ENCODE peak calls at places on chromosomes 2 and 18, in ten cellular contexts. G is neural progenitor cell; X is testis; K is bronchial epithelial cell; D is AG04450; R is left ventricle myocardium inferior; M is CD8-positive, alpha-beta T cell; Q is fibroblast of the aortic adventitia; L is AG10803; T is Panc1. B is an unnamed sample.

GRCh38 chr2:207143474-207144190 is 22.1 kb downstream of the KLF7 start:
- DNase-seq in G (peak; percentile 47), X (peak; percentile 79), K (no peak), D (no peak), R (peak; percentile 83), M (peak; percentile 66), Q (peak; percentile 91), L (peak; percentile 91), T (no peak), B (peak; percentile 86)

GRCh38 chr18:9333441-9334350 is 877 bp upstream of the TWSG1 start:
- DNase-seq in G (peak; percentile 85), X (peak; percentile 42), K (peak; percentile 57), D (no peak), R (no peak), M (peak; percentile 58), Q (no peak), L (no peak), T (no peak), B (no peak)

GRCh38 chr2:197165020-197165419 is 145.6 kb downstream of the ANKRD44 start:
- DNase-seq in G (no peak), X (no peak), K (no peak), D (no peak), R (no peak), M (no peak), Q (no peak), L (no peak), T (no peak), B (no peak)

GRCh38 chr2:36473230-36473629 is 117.7 kb downstream of the CRIM1 start:
- DNase-seq in G (no peak), X (no peak), K (peak; percentile 37), D (no peak), R (no peak), M (no peak), Q (no peak), L (peak; percentile 65), T (no peak), B (peak; percentile 79)

GRCh38 chr2:199488772-199489400 is 31.1 kb upstream of the SATB2 start:
- DNase-seq in G (peak; percentile 75), X (peak; percentile 72), K (peak; percentile 42), D (peak; percentile 26), R (no peak), M (peak; percentile 31), Q (peak; percentile 74), L (peak; percentile 53), T (no peak), B (peak; percentile 66)

GRCh38 chr2:19786408-19787058 is 115.2 kb downstream of the TTC32 start:
- DNase-seq in G (no peak), X (no peak), K (peak; percentile 80), D (no peak), R (no peak), M (no peak), Q (peak; percentile 79), L (peak; percentile 71), T (no peak), B (peak; percentile 87)

GRCh38 chr18:74190086-74190485 is 41.8 kb downstream of the TIMM21 start:
- DNase-seq in G (no peak), X (no peak), K (no peak), D (peak; percentile 60), R (no peak), M (no peak), Q (peak; percentile 36), L (peak; percentile 46), T (no peak), B (no peak)

GRCh38 chr2:8405334-8405733 is 276.5 kb upstream of the ID2 start:
- DNase-seq in G (no peak), X (no peak), K (no peak), D (no peak), R (no peak), M (no peak), Q (no peak), L (no peak), T (no peak), B (no peak)

GRCh38 chr18:57438669-57439616 is 3.8 kb downstream of the ONECUT2 start:
- DNase-seq in G (peak; percentile 46), X (no peak), K (no peak), D (no peak), R (no peak), M (no peak), Q (no peak), L (no peak), T (no peak), B (no peak)

GRCh38 chr18:57437433-57437781 is 2.2 kb downstream of the ONECUT2 start:
- DNase-seq in G (peak; percentile 37), X (no peak), K (no peak), D (no peak), R (no peak), M (no peak), Q (no peak), L (no peak), T (no peak), B (no peak)

GRCh38 chr18:57439617-57439975 is 4.4 kb downstream of the ONECUT2 start:
- DNase-seq in G (peak; percentile 84), X (no peak), K (no peak), D (no peak), R (no peak), M (no peak), Q (no peak), L (no peak), T (no peak), B (no peak)

GRCh38 chr18:57436965-57437333 is 1.8 kb downstream of the ONECUT2 start:
- DNase-seq in G (no peak), X (no peak), K (no peak), D (no peak), R (no peak), M (no peak), Q (no peak), L (no peak), T (no peak), B (no peak)

DNA sequence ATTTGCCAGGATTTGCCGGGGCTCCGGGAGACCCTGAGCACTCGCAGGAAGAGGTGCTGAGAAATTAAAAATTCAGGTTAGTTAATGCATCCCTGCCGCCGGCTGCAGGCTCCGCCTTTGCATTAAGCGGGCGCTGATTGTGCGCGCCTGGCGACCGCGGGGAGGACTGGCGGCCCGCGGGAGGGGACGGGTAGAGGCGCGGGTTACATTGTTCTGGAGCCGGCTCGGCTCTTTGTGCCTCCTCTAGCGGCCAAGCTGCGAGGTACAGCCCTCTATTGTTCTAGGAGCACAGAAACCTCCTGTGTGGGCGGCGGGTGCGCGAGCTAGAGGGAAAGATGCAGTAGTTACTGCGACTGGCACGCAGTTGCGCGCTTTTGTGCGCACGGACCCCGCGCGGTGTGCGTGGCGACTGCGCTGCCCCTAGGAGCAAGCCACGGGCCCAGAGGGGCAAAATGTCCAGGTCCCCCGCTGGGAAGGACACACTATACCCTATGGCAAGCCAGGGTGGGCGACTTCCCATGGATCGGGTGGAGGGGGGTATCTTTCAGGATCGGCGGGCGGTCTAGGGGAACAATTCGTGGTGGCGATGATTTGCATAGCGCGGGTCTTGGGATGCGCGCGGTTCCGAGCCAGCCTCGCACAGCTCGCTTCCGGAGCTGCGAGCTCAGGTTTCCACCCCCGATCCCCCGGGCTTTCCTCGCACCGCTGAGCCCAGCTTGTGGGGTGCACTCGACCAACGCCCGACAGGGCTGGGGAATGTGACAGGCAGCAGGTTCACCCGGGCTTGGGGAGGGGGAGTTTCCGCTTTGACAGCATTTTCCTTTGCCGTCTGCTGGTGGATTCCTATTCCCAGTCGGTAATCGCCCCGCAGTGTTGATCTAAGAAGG is 2.9 kb downstream of the ONECUT2 start:
- DNase-seq in G (peak; percentile 97), X (peak; percentile 75), K (peak; percentile 29), D (no peak), R (no peak), M (no peak), Q (peak; percentile 46), L (peak; percentile 35), T (no peak), B (peak; percentile 60)
- TF ChIP-seq CTCF in G (peak; percentile 78), X (peak; percentile 48), K (peak; percentile 74), D (peak; percentile 40), R (peak; percentile 66), M (no peak), Q (peak; percentile 68), L (peak; percentile 56), T (peak; percentile 80), B (peak; percentile 70)

GRCh38 chr2:17879137-17879912 is 858 bp downstream of the KCNS3 start:
- DNase-seq in G (peak; percentile 93), X (peak; percentile 85), K (peak; percentile 70), D (no peak), R (peak; percentile 73), M (no peak), Q (peak; percentile 18), L (peak; percentile 67), T (no peak), B (peak; percentile 14)

GRCh38 chr2:17877811-17878221 is 651 bp upstream of the KCNS3 start:
- DNase-seq in G (peak; percentile 60), X (peak; percentile 30), K (no peak), D (no peak), R (no peak), M (no peak), Q (peak; percentile 7), L (peak; percentile 5), T (no peak), B (no peak)

GRCh38 chr2:17879913-17880274 is 1.4 kb downstream of the KCNS3 start:
- DNase-seq in G (no peak), X (no peak), K (peak; percentile 63), D (no peak), R (no peak), M (no peak), Q (no peak), L (no peak), T (no peak), B (no peak)

GRCh38 chr2:17876590-17876989 is 1.9 kb upstream of the KCNS3 start:
- DNase-seq in G (no peak), X (no peak), K (no peak), D (no peak), R (no peak), M (no peak), Q (no peak), L (no peak), T (no peak), B (no peak)

DNA sequence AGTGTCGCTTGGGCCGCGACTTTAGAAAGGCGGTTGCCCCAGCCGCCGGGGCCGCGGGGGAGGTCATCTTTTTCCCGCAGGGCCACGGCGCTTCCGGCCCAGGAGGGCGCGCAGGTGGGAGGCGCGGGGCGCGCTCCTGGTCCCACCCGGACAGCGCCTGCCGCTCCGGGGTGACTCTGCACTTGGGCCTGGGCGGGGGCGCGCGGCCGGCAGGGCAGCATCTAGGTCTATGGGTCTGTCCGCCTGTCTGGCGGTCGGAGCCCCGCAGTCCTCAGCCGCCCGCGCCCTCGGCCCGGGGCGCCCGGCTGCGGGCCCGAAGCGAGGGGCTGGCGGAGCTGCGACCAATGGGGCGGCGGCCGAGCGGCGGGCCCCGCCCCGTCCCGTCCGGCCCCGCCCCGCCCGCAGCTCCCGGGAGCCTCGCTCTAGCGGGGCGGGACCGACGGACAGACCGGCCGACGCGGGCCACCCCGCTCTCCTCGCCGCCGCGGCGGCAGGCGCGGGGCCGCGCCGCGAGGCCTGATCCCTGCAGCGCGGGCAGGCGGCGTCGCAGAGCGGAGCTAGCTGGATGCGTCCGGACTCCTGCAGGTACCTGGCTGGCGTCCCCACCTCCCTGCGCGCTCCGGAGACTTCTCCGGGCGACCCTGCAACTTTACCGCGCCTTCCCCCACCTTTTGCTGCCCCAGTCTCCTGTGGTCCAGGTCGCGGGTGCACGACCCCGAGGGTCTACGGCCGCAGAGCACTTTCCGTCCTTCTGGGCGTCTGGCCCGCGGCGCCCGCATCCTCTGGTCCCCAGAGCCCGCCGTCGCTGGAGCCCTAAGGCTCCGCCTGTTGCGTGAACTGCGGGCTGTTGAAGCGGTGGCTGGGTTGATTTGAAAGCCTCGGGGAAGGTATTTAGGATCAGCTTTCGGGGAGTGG is at the start of gene KCNS3:
- DNase-seq in G (peak; percentile 88), X (peak; percentile 59), K (no peak), D (no peak), R (peak; percentile 49), M (no peak), Q (no peak), L (peak; percentile 23), T (no peak), B (peak; percentile 3)
- H3K4me3 ChIP-seq in G (peak within 1 kb of the TSS; percentile 92), X (peak within 1 kb of the TSS; percentile 71), K (peak within 1 kb of the TSS; percentile 61), D (peak within 1 kb of the TSS; percentile 60), R (peak within 1 kb of the TSS; percentile 79), M (no peak within 1 kb of the TSS), Q (peak within 1 kb of the TSS; percentile 61), L (peak within 1 kb of the TSS; percentile 75), T (peak within 1 kb of the TSS; percentile 38), B (peak within 1 kb of the TSS; percentile 49)

GRCh38 chr2:73071452-73072399 is at the start of gene SFXN5:
- DNase-seq in G (peak; percentile 96), X (peak; percentile 97), K (peak; percentile 78), D (peak; percentile 77), R (peak; percentile 97), M (peak; percentile 91), Q (peak; percentile 89), L (peak; percentile 90), T (peak; percentile 61), B (peak; percentile 93)
- TF ChIP-seq CTCF in G (no peak), X (no peak), K (peak; percentile 36), D (peak; percentile 32), R (peak; percentile 52), M (no peak), Q (peak; percentile 43), L (peak; percentile 23), T (no peak), B (peak; percentile 35)

DNA sequence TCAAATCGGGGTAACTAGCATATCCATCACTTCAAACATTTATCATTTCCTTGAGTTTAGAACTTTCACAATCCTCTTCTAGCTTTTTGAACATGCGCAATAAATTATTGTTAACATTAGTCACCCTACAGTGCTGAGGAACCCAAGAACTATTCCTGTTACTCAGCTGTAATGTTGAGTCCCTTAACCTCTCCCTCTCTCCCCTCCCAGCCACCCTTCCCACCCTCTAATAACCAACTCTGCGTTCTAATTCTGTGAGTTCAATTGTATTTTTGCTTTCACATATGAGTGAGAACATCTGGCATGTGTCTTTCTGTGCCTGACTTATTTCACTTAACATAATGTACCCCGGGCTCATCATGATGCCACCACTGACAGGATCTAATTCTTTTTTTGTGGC is 78.6 kb upstream of the RANBP2 start:
- DNase-seq in G (no peak), X (no peak), K (peak; percentile 90), D (peak; percentile 55), R (no peak), M (no peak), Q (peak; percentile 88), L (peak; percentile 83), T (no peak), B (peak; percentile 83)
- H3K4me3 ChIP-seq in G (no peak overlapping the region), X (no peak overlapping the region), K (no peak overlapping the region), D (peak overlapping the region; percentile 3), R (no peak overlapping the region), M (no peak overlapping the region), Q (no peak overlapping the region), L (peak overlapping the region; percentile 38), T (no peak overlapping the region), B (peak overlapping the region; percentile 24)

B was measured in cardiac fibroblast.